ENCODE peak calls at places on chromosome 2, in ten cellular contexts. One of them, this sample, is unnamed.

GRCh38 chr2:38394903-38395341 is 17.8 kb upstream of the ATL2 start:
- DNase-seq in effector memory CD4-positive, alpha-beta T cell: no peak
- DNase-seq in hippocampal formation: no peak
- DNase-seq in nucleus accumbens: no peak
- DNase-seq in mucosa of gallbladder: no peak
- DNase-seq in smooth muscle cell of the brain vasculature: no peak
- DNase-seq in neuronal stem cell: no peak
- DNase-seq in stimulated activated CD8-positive, alpha-beta memory T cell treated with anti-CD3 and anti-CD28 coated beads, Interleukin-7, amount 100 ng/mL, for 1 hour: no peak
- DNase-seq in hepatocyte: no peak
- DNase-seq in T-cell: no peak
- DNase-seq in this sample: peak; percentile 95

GRCh38 chr2:241063587-241063986 is 38.5 kb downstream of the MTERF4 start:
- DNase-seq in smooth muscle cell of the brain vasculature: no peak
- DNase-seq in neuronal stem cell: no peak
- DNase-seq in nucleus accumbens: no peak
- DNase-seq in hippocampal formation: no peak
- DNase-seq in effector memory CD4-positive, alpha-beta T cell: no peak
- DNase-seq in mucosa of gallbladder: no peak
- DNase-seq in hepatocyte: no peak
- DNase-seq in stimulated activated CD8-positive, alpha-beta memory T cell treated with anti-CD3 and anti-CD28 coated beads, Interleukin-7, amount 100 ng/mL, for 1 hour: no peak
- DNase-seq in T-cell: no peak
- DNase-seq in this sample: no peak

GRCh38 chr2:99615247-99615771 is 125.5 kb upstream of the REV1 start:
- DNase-seq in T-cell: no peak
- DNase-seq in nucleus accumbens: peak; percentile 17
- DNase-seq in mucosa of gallbladder: no peak
- DNase-seq in neuronal stem cell: no peak
- DNase-seq in smooth muscle cell of the brain vasculature: no peak
- DNase-seq in hippocampal formation: peak; percentile 62
- DNase-seq in effector memory CD4-positive, alpha-beta T cell: no peak
- DNase-seq in hepatocyte: no peak
- DNase-seq in stimulated activated CD8-positive, alpha-beta memory T cell treated with anti-CD3 and anti-CD28 coated beads, Interleukin-7, amount 100 ng/mL, for 1 hour: no peak
- DNase-seq in this sample: peak; percentile 36

GRCh38 chr2:158197940-158198339 is 96.3 kb downstream of the UPP2 start:
- DNase-seq in smooth muscle cell of the brain vasculature: no peak
- DNase-seq in stimulated activated CD8-positive, alpha-beta memory T cell treated with anti-CD3 and anti-CD28 coated beads, Interleukin-7, amount 100 ng/mL, for 1 hour: no peak
- DNase-seq in nucleus accumbens: no peak
- DNase-seq in neuronal stem cell: no peak
- DNase-seq in hepatocyte: no peak
- DNase-seq in mucosa of gallbladder: no peak
- DNase-seq in T-cell: no peak
- DNase-seq in effector memory CD4-positive, alpha-beta T cell: no peak
- DNase-seq in hippocampal formation: no peak
- DNase-seq in this sample: no peak

GRCh38 chr2:201904529-201905420 is 98.4 kb downstream of the CDK15 start:
- DNase-seq in hippocampal formation: no peak
- DNase-seq in hepatocyte: no peak
- DNase-seq in mucosa of gallbladder: no peak
- DNase-seq in smooth muscle cell of the brain vasculature: no peak
- DNase-seq in effector memory CD4-positive, alpha-beta T cell: no peak
- DNase-seq in T-cell: no peak
- DNase-seq in stimulated activated CD8-positive, alpha-beta memory T cell treated with anti-CD3 and anti-CD28 coated beads, Interleukin-7, amount 100 ng/mL, for 1 hour: no peak
- DNase-seq in nucleus accumbens: no peak
- DNase-seq in neuronal stem cell: no peak
- DNase-seq in this sample: peak; percentile 80

GRCh38 chr2:44840186-44840850 is 101.2 kb upstream of the SIX3 start:
- DNase-seq in stimulated activated CD8-positive, alpha-beta memory T cell treated with anti-CD3 and anti-CD28 coated beads, Interleukin-7, amount 100 ng/mL, for 1 hour: no peak
- DNase-seq in neuronal stem cell: no peak
- DNase-seq in hepatocyte: no peak
- DNase-seq in nucleus accumbens: no peak
- DNase-seq in T-cell: no peak
- DNase-seq in smooth muscle cell of the brain vasculature: no peak
- DNase-seq in mucosa of gallbladder: no peak
- DNase-seq in effector memory CD4-positive, alpha-beta T cell: no peak
- DNase-seq in hippocampal formation: no peak
- DNase-seq in this sample: no peak

GRCh38 chr2:38535745-38536506 is 66.8 kb downstream of the HNRNPLL start:
- DNase-seq in T-cell: peak; percentile 75
- DNase-seq in mucosa of gallbladder: peak; percentile 80
- DNase-seq in effector memory CD4-positive, alpha-beta T cell: peak; percentile 66
- DNase-seq in smooth muscle cell of the brain vasculature: peak; percentile 15
- DNase-seq in hepatocyte: peak; percentile 91
- DNase-seq in nucleus accumbens: peak; percentile 51
- DNase-seq in neuronal stem cell: peak; percentile 78
- DNase-seq in stimulated activated CD8-positive, alpha-beta memory T cell treated with anti-CD3 and anti-CD28 coated beads, Interleukin-7, amount 100 ng/mL, for 1 hour: peak; percentile 57
- DNase-seq in hippocampal formation: peak; percentile 23
- DNase-seq in this sample: peak; percentile 66

GRCh38 chr2:143473206-143473605 is 344.0 kb downstream of the ARHGAP15 start:
- DNase-seq in hepatocyte: no peak
- DNase-seq in stimulated activated CD8-positive, alpha-beta memory T cell treated with anti-CD3 and anti-CD28 coated beads, Interleukin-7, amount 100 ng/mL, for 1 hour: no peak
- DNase-seq in nucleus accumbens: no peak
- DNase-seq in T-cell: no peak
- DNase-seq in hippocampal formation: no peak
- DNase-seq in smooth muscle cell of the brain vasculature: no peak
- DNase-seq in effector memory CD4-positive, alpha-beta T cell: no peak
- DNase-seq in mucosa of gallbladder: no peak
- DNase-seq in neuronal stem cell: no peak
- DNase-seq in this sample: peak; percentile 78

GRCh38 chr2:67400560-67401464 is 3.7 kb downstream of the ETAA1 start:
- DNase-seq in effector memory CD4-positive, alpha-beta T cell: no peak
- DNase-seq in mucosa of gallbladder: no peak
- DNase-seq in nucleus accumbens: no peak
- DNase-seq in hepatocyte: no peak
- DNase-seq in neuronal stem cell: no peak
- DNase-seq in stimulated activated CD8-positive, alpha-beta memory T cell treated with anti-CD3 and anti-CD28 coated beads, Interleukin-7, amount 100 ng/mL, for 1 hour: no peak
- DNase-seq in T-cell: no peak
- DNase-seq in hippocampal formation: no peak
- DNase-seq in smooth muscle cell of the brain vasculature: no peak
- DNase-seq in this sample: peak; percentile 73

GRCh38 chr2:233444501-233444900 is 90.2 kb downstream of the DGKD start:
- DNase-seq in hepatocyte: no peak
- DNase-seq in hippocampal formation: no peak
- DNase-seq in neuronal stem cell: no peak
- DNase-seq in stimulated activated CD8-positive, alpha-beta memory T cell treated with anti-CD3 and anti-CD28 coated beads, Interleukin-7, amount 100 ng/mL, for 1 hour: no peak
- DNase-seq in smooth muscle cell of the brain vasculature: no peak
- DNase-seq in effector memory CD4-positive, alpha-beta T cell: no peak
- DNase-seq in mucosa of gallbladder: no peak
- DNase-seq in T-cell: no peak
- DNase-seq in nucleus accumbens: no peak
- DNase-seq in this sample: no peak

GRCh38 chr2:229865033-229865432 is 56.8 kb downstream of the TRIP12 start:
- DNase-seq in mucosa of gallbladder: no peak
- DNase-seq in effector memory CD4-positive, alpha-beta T cell: no peak
- DNase-seq in stimulated activated CD8-positive, alpha-beta memory T cell treated with anti-CD3 and anti-CD28 coated beads, Interleukin-7, amount 100 ng/mL, for 1 hour: no peak
- DNase-seq in neuronal stem cell: no peak
- DNase-seq in T-cell: no peak
- DNase-seq in hepatocyte: no peak
- DNase-seq in hippocampal formation: no peak
- DNase-seq in nucleus accumbens: no peak
- DNase-seq in smooth muscle cell of the brain vasculature: no peak
- DNase-seq in this sample: no peak

GRCh38 chr2:217951091-217951490 is 51.7 kb downstream of the TNS1 start:
- DNase-seq in neuronal stem cell: no peak
- DNase-seq in stimulated activated CD8-positive, alpha-beta memory T cell treated with anti-CD3 and anti-CD28 coated beads, Interleukin-7, amount 100 ng/mL, for 1 hour: no peak
- DNase-seq in hepatocyte: no peak
- DNase-seq in hippocampal formation: no peak
- DNase-seq in effector memory CD4-positive, alpha-beta T cell: no peak
- DNase-seq in smooth muscle cell of the brain vasculature: no peak
- DNase-seq in nucleus accumbens: no peak
- DNase-seq in T-cell: no peak
- DNase-seq in mucosa of gallbladder: no peak
- DNase-seq in this sample: peak; percentile 62

GRCh38 chr2:152825834-152826233 is 107.4 kb downstream of the ARL6IP6 start:
- DNase-seq in effector memory CD4-positive, alpha-beta T cell: no peak
- DNase-seq in hippocampal formation: no peak
- DNase-seq in mucosa of gallbladder: no peak
- DNase-seq in neuronal stem cell: no peak
- DNase-seq in nucleus accumbens: no peak
- DNase-seq in stimulated activated CD8-positive, alpha-beta memory T cell treated with anti-CD3 and anti-CD28 coated beads, Interleukin-7, amount 100 ng/mL, for 1 hour: no peak
- DNase-seq in T-cell: no peak
- DNase-seq in smooth muscle cell of the brain vasculature: no peak
- DNase-seq in hepatocyte: no peak
- DNase-seq in this sample: peak; percentile 95

GRCh38 chr2:203626952-203627681 is 79.3 kb upstream of the CD28 start:
- DNase-seq in nucleus accumbens: no peak
- DNase-seq in hepatocyte: peak; percentile 38
- DNase-seq in mucosa of gallbladder: no peak
- DNase-seq in effector memory CD4-positive, alpha-beta T cell: no peak
- DNase-seq in stimulated activated CD8-positive, alpha-beta memory T cell treated with anti-CD3 and anti-CD28 coated beads, Interleukin-7, amount 100 ng/mL, for 1 hour: no peak
- DNase-seq in neuronal stem cell: no peak
- DNase-seq in T-cell: no peak
- DNase-seq in smooth muscle cell of the brain vasculature: no peak
- DNase-seq in hippocampal formation: no peak
- DNase-seq in this sample: peak; percentile 95

GRCh38 chr2:216838146-216838545 is 21.7 kb downstream of the TNP1 start:
- DNase-seq in hepatocyte: no peak
- DNase-seq in nucleus accumbens: no peak
- DNase-seq in T-cell: no peak
- DNase-seq in stimulated activated CD8-positive, alpha-beta memory T cell treated with anti-CD3 and anti-CD28 coated beads, Interleukin-7, amount 100 ng/mL, for 1 hour: no peak
- DNase-seq in smooth muscle cell of the brain vasculature: peak; percentile 52
- DNase-seq in mucosa of gallbladder: no peak
- DNase-seq in effector memory CD4-positive, alpha-beta T cell: no peak
- DNase-seq in hippocampal formation: no peak
- DNase-seq in neuronal stem cell: no peak
- DNase-seq in this sample: peak; percentile 76

GRCh38 chr2:8604262-8604661 is 77.6 kb upstream of the ID2 start:
- DNase-seq in T-cell: no peak
- DNase-seq in hippocampal formation: no peak
- DNase-seq in mucosa of gallbladder: no peak
- DNase-seq in neuronal stem cell: no peak
- DNase-seq in effector memory CD4-positive, alpha-beta T cell: no peak
- DNase-seq in nucleus accumbens: no peak
- DNase-seq in smooth muscle cell of the brain vasculature: no peak
- DNase-seq in stimulated activated CD8-positive, alpha-beta memory T cell treated with anti-CD3 and anti-CD28 coated beads, Interleukin-7, amount 100 ng/mL, for 1 hour: no peak
- DNase-seq in hepatocyte: no peak
- DNase-seq in this sample: peak; percentile 35

GRCh38 chr2:122491011-122491410 is 735.6 kb downstream of the TSN start:
- DNase-seq in T-cell: no peak
- DNase-seq in hippocampal formation: no peak
- DNase-seq in neuronal stem cell: no peak
- DNase-seq in mucosa of gallbladder: no peak
- DNase-seq in smooth muscle cell of the brain vasculature: no peak
- DNase-seq in nucleus accumbens: no peak
- DNase-seq in stimulated activated CD8-positive, alpha-beta memory T cell treated with anti-CD3 and anti-CD28 coated beads, Interleukin-7, amount 100 ng/mL, for 1 hour: no peak
- DNase-seq in effector memory CD4-positive, alpha-beta T cell: no peak
- DNase-seq in hepatocyte: no peak
- DNase-seq in this sample: no peak

GRCh38 chr2:69989017-69989416 is 27.6 kb upstream of the ASPRV1 start:
- DNase-seq in nucleus accumbens: no peak
- DNase-seq in stimulated activated CD8-positive, alpha-beta memory T cell treated with anti-CD3 and anti-CD28 coated beads, Interleukin-7, amount 100 ng/mL, for 1 hour: no peak
- DNase-seq in effector memory CD4-positive, alpha-beta T cell: no peak
- DNase-seq in smooth muscle cell of the brain vasculature: no peak
- DNase-seq in neuronal stem cell: no peak
- DNase-seq in T-cell: no peak
- DNase-seq in hepatocyte: no peak
- DNase-seq in mucosa of gallbladder: no peak
- DNase-seq in hippocampal formation: no peak
- DNase-seq in this sample: no peak

GRCh38 chr2:104944495-104944894 is 90.6 kb downstream of the POU3F3 start:
- DNase-seq in smooth muscle cell of the brain vasculature: peak; percentile 1
- DNase-seq in hippocampal formation: peak; percentile 23
- DNase-seq in mucosa of gallbladder: no peak
- DNase-seq in stimulated activated CD8-positive, alpha-beta memory T cell treated with anti-CD3 and anti-CD28 coated beads, Interleukin-7, amount 100 ng/mL, for 1 hour: no peak
- DNase-seq in T-cell: no peak
- DNase-seq in nucleus accumbens: no peak
- DNase-seq in neuronal stem cell: peak; percentile 48
- DNase-seq in hepatocyte: peak; percentile 27
- DNase-seq in effector memory CD4-positive, alpha-beta T cell: no peak
- DNase-seq in this sample: peak; percentile 1

GRCh38 chr2:119638891-119639539 is 40.0 kb upstream of the TMEM177 start:
- DNase-seq in T-cell: no peak
- DNase-seq in effector memory CD4-positive, alpha-beta T cell: no peak
- DNase-seq in nucleus accumbens: no peak
- DNase-seq in stimulated activated CD8-positive, alpha-beta memory T cell treated with anti-CD3 and anti-CD28 coated beads, Interleukin-7, amount 100 ng/mL, for 1 hour: no peak
- DNase-seq in hippocampal formation: no peak
- DNase-seq in hepatocyte: peak; percentile 23
- DNase-seq in smooth muscle cell of the brain vasculature: peak; percentile 29
- DNase-seq in neuronal stem cell: peak; percentile 47
- DNase-seq in mucosa of gallbladder: no peak
- DNase-seq in this sample: no peak

GRCh38 chr2:8086796-8087479 is 594.9 kb upstream of the ID2 start:
- DNase-seq in stimulated activated CD8-positive, alpha-beta memory T cell treated with anti-CD3 and anti-CD28 coated beads, Interleukin-7, amount 100 ng/mL, for 1 hour: no peak
- DNase-seq in hippocampal formation: no peak
- DNase-seq in mucosa of gallbladder: no peak
- DNase-seq in nucleus accumbens: no peak
- DNase-seq in T-cell: no peak
- DNase-seq in hepatocyte: no peak
- DNase-seq in effector memory CD4-positive, alpha-beta T cell: no peak
- DNase-seq in neuronal stem cell: no peak
- DNase-seq in smooth muscle cell of the brain vasculature: peak; percentile 28
- DNase-seq in this sample: peak; percentile 97

GRCh38 chr2:33437297-33437696 is 39.2 kb upstream of the RASGRP3 start:
- DNase-seq in neuronal stem cell: no peak
- DNase-seq in nucleus accumbens: no peak
- DNase-seq in hippocampal formation: no peak
- DNase-seq in T-cell: no peak
- DNase-seq in smooth muscle cell of the brain vasculature: no peak
- DNase-seq in stimulated activated CD8-positive, alpha-beta memory T cell treated with anti-CD3 and anti-CD28 coated beads, Interleukin-7, amount 100 ng/mL, for 1 hour: no peak
- DNase-seq in hepatocyte: no peak
- DNase-seq in mucosa of gallbladder: no peak
- DNase-seq in effector memory CD4-positive, alpha-beta T cell: no peak
- DNase-seq in this sample: peak; percentile 95

GRCh38 chr2:46922049-46922448 is 6.4 kb upstream of the MCFD2 start:
- DNase-seq in nucleus accumbens: no peak
- DNase-seq in neuronal stem cell: no peak
- DNase-seq in T-cell: no peak
- DNase-seq in hippocampal formation: no peak
- DNase-seq in mucosa of gallbladder: no peak
- DNase-seq in hepatocyte: no peak
- DNase-seq in stimulated activated CD8-positive, alpha-beta memory T cell treated with anti-CD3 and anti-CD28 coated beads, Interleukin-7, amount 100 ng/mL, for 1 hour: no peak
- DNase-seq in smooth muscle cell of the brain vasculature: no peak
- DNase-seq in effector memory CD4-positive, alpha-beta T cell: no peak
- DNase-seq in this sample: peak; percentile 66

GRCh38 chr2:192007819-192008218 is 160.9 kb upstream of the CAVIN2 start:
- DNase-seq in neuronal stem cell: no peak
- DNase-seq in nucleus accumbens: no peak
- DNase-seq in effector memory CD4-positive, alpha-beta T cell: no peak
- DNase-seq in hippocampal formation: no peak
- DNase-seq in hepatocyte: no peak
- DNase-seq in smooth muscle cell of the brain vasculature: no peak
- DNase-seq in stimulated activated CD8-positive, alpha-beta memory T cell treated with anti-CD3 and anti-CD28 coated beads, Interleukin-7, amount 100 ng/mL, for 1 hour: no peak
- DNase-seq in T-cell: no peak
- DNase-seq in mucosa of gallbladder: no peak
- DNase-seq in this sample: peak; percentile 11

GRCh38 chr2:173952267-173953046 is 12.7 kb downstream of the SP3 start:
- DNase-seq in neuronal stem cell: no peak
- DNase-seq in smooth muscle cell of the brain vasculature: no peak
- DNase-seq in effector memory CD4-positive, alpha-beta T cell: no peak
- DNase-seq in stimulated activated CD8-positive, alpha-beta memory T cell treated with anti-CD3 and anti-CD28 coated beads, Interleukin-7, amount 100 ng/mL, for 1 hour: no peak
- DNase-seq in T-cell: no peak
- DNase-seq in hepatocyte: no peak
- DNase-seq in hippocampal formation: no peak
- DNase-seq in mucosa of gallbladder: no peak
- DNase-seq in nucleus accumbens: no peak
- DNase-seq in this sample: no peak

This sample was measured in EH.